ENCODE peak calls at places on chromosome 22, in eight cellular contexts. One of them, this sample, is unnamed.

GRCh38 chr22:44187652-44188230 is 7.0 kb downstream of the PARVG start:
- DNase-seq in NCI-H1417: no peak
- DNase-seq in ELF-1: no peak
- DNase-seq in T1000: no peak
- DNase-seq in foreskin fibroblast: no peak
- DNase-seq in CD4-positive, alpha-beta T cell: no peak
- DNase-seq in HCEC 1CT: no peak
- DNase-seq in Calu3: no peak
- DNase-seq in this sample: no peak

GRCh38 chr22:37107779-37108621 is 1.5 kb downstream of the TMPRSS6 start:
- DNase-seq in NCI-H1417: no peak
- DNase-seq in ELF-1: no peak
- DNase-seq in T1000: no peak
- DNase-seq in foreskin fibroblast: no peak
- DNase-seq in CD4-positive, alpha-beta T cell: no peak
- DNase-seq in HCEC 1CT: no peak
- DNase-seq in Calu3: no peak
- DNase-seq in this sample: no peak

GRCh38 chr22:38930512-38930911 is 26.9 kb upstream of the APOBEC3A start:
- DNase-seq in NCI-H1417: no peak
- DNase-seq in ELF-1: no peak
- DNase-seq in T1000: no peak
- DNase-seq in foreskin fibroblast: no peak
- DNase-seq in CD4-positive, alpha-beta T cell: no peak
- DNase-seq in HCEC 1CT: no peak
- DNase-seq in Calu3: no peak
- DNase-seq in this sample: no peak

GRCh38 chr22:49026476-49027121 is 801.1 kb downstream of the BRD1 start:
- DNase-seq in NCI-H1417: no peak
- DNase-seq in ELF-1: peak
- DNase-seq in T1000: no peak
- DNase-seq in foreskin fibroblast: no peak
- DNase-seq in CD4-positive, alpha-beta T cell: no peak
- DNase-seq in HCEC 1CT: no peak
- DNase-seq in Calu3: no peak
- DNase-seq in this sample: no peak

GRCh38 chr22:41052661-41053490 is 39.5 kb upstream of the EP300 start:
- DNase-seq in NCI-H1417: no peak
- DNase-seq in ELF-1: no peak
- DNase-seq in T1000: no peak
- DNase-seq in foreskin fibroblast: peak
- DNase-seq in CD4-positive, alpha-beta T cell: no peak
- DNase-seq in HCEC 1CT: peak
- DNase-seq in Calu3: peak
- DNase-seq in this sample: no peak

GRCh38 chr22:28855355-28856094 is 27.8 kb upstream of the ZNRF3 start:
- DNase-seq in NCI-H1417: peak
- DNase-seq in ELF-1: peak
- DNase-seq in T1000: no peak
- DNase-seq in foreskin fibroblast: peak
- DNase-seq in CD4-positive, alpha-beta T cell: peak
- DNase-seq in HCEC 1CT: peak
- DNase-seq in Calu3: peak
- DNase-seq in this sample: peak

GRCh38 chr22:49432211-49432905 is 395.3 kb downstream of the BRD1 start:
- DNase-seq in NCI-H1417: no peak
- DNase-seq in ELF-1: no peak
- DNase-seq in T1000: no peak
- DNase-seq in foreskin fibroblast: no peak
- DNase-seq in CD4-positive, alpha-beta T cell: no peak
- DNase-seq in HCEC 1CT: no peak
- DNase-seq in Calu3: no peak
- DNase-seq in this sample: no peak

GRCh38 chr22:22894740-22895731 is 7.4 kb downstream of the IGLL5 start:
- DNase-seq in NCI-H1417: no peak
- DNase-seq in ELF-1: no peak
- DNase-seq in T1000: no peak
- DNase-seq in foreskin fibroblast: no peak
- DNase-seq in CD4-positive, alpha-beta T cell: no peak
- DNase-seq in HCEC 1CT: no peak
- DNase-seq in Calu3: no peak
- DNase-seq in this sample: no peak

GRCh38 chr22:45903355-45904149 is 73.4 kb downstream of the WNT7B start:
- DNase-seq in NCI-H1417: no peak
- DNase-seq in ELF-1: no peak
- DNase-seq in T1000: peak
- DNase-seq in foreskin fibroblast: peak
- DNase-seq in CD4-positive, alpha-beta T cell: no peak
- DNase-seq in HCEC 1CT: peak
- DNase-seq in Calu3: peak
- DNase-seq in this sample: no peak

GRCh38 chr22:24707477-24707816 is 67.1 kb downstream of the PIWIL3 start:
- DNase-seq in NCI-H1417: no peak
- DNase-seq in ELF-1: peak
- DNase-seq in T1000: no peak
- DNase-seq in foreskin fibroblast: no peak
- DNase-seq in CD4-positive, alpha-beta T cell: no peak
- DNase-seq in HCEC 1CT: no peak
- DNase-seq in Calu3: no peak
- DNase-seq in this sample: no peak

GRCh38 chr22:36087784-36088183 is 59.2 kb upstream of the RBFOX2 start:
- DNase-seq in NCI-H1417: no peak
- DNase-seq in ELF-1: no peak
- DNase-seq in T1000: no peak
- DNase-seq in foreskin fibroblast: no peak
- DNase-seq in CD4-positive, alpha-beta T cell: no peak
- DNase-seq in HCEC 1CT: no peak
- DNase-seq in Calu3: no peak
- DNase-seq in this sample: no peak

This sample was measured in effector CD8-positive, alpha-beta T cell.